ENCODE peak calls at places on chromosomes 6 and 20, in nine cellular contexts. P, M, N, E, Q, C, O, A and I are unnamed samples.

GRCh38 chr6:82246802-82247633 is 526 bp downstream of the IBTK start:
- DNase-seq in N (peak), A (no peak), P (peak), O (peak), M (peak), Q (peak), E (no peak), C (peak), I (no peak)

GRCh38 chr6:13924949-13925881 is at the start of gene RNF182:
- DNase-seq in C (no peak), P (peak), Q (peak), M (no peak), N (no peak), E (no peak), A (no peak), O (no peak), I (no peak)

GRCh38 chr6:111530777-111531176 is 47.8 kb upstream of the REV3L start:
- DNase-seq in P (no peak), A (no peak), O (no peak), Q (no peak), M (no peak), N (no peak), C (no peak), E (no peak), I (no peak)

GRCh38 chr20:10347481-10347880 is 86.5 kb downstream of the MKKS start:
- DNase-seq in E (no peak), N (no peak), P (no peak), A (no peak), M (no peak), O (no peak), Q (no peak), C (no peak), I (no peak)

GRCh38 chr6:146889303-146889702 is 290.5 kb downstream of the ADGB start:
- DNase-seq in E (no peak), M (no peak), N (no peak), O (no peak), A (no peak), Q (no peak), C (no peak), P (no peak), I (no peak)

GRCh38 chr6:111925296-111925695 is 52.0 kb upstream of the FYN start:
- DNase-seq in A (no peak), O (peak), P (peak), E (no peak), M (no peak), Q (peak), C (no peak), N (no peak), I (no peak)

GRCh38 chr6:54060286-54060685 is 51.0 kb upstream of the MLIP start:
- DNase-seq in Q (peak), E (no peak), A (no peak), O (peak), M (no peak), N (no peak), C (no peak), P (peak), I (no peak)

GRCh38 chr20:57608516-57608915 is 11.7 kb downstream of the ZBP1 start:
- DNase-seq in E (no peak), C (no peak), P (no peak), M (no peak), A (no peak), Q (no peak), O (no peak), N (no peak), I (no peak)